ENCODE peak calls at places on chromosomes 7 and 10, in six cellular contexts. One of them, this sample, is unnamed. For H3K79me2, the result is how much of the 10 kb centered on the place peaks cover.

GRCh38 chr10:1103551-1103950 is 47.4 kb downstream of the WDR37 start:
- DNase-seq in OCI-LY7: no peak
- DNase-seq in MM.1S: no peak
- DNase-seq in GM23338: no peak
- DNase-seq in PC-3: no peak
- DNase-seq in HCT116: no peak
- DNase-seq in this sample: no peak

GRCh38 chr10:1544209-1544673 is 193.1 kb downstream of the ADARB2 start:
- DNase-seq in MM.1S: no peak
- DNase-seq in PC-3: no peak
- DNase-seq in HCT116: no peak
- DNase-seq in GM23338: no peak
- DNase-seq in OCI-LY7: no peak
- DNase-seq in this sample: no peak

GRCh38 chr7:79421751-79422150 is 31.7 kb downstream of the MAGI2 start:
- DNase-seq in OCI-LY7: no peak
- DNase-seq in PC-3: no peak
- DNase-seq in HCT116: no peak
- DNase-seq in MM.1S: no peak
- DNase-seq in GM23338: no peak
- DNase-seq in this sample: no peak

GRCh38 chr7:2967705-2968104 is 76.0 kb downstream of the CARD11 start:
- DNase-seq in MM.1S: no peak
- DNase-seq in GM23338: no peak
- DNase-seq in HCT116: no peak
- DNase-seq in OCI-LY7: no peak
- DNase-seq in PC-3: no peak
- DNase-seq in this sample: no peak

GRCh38 chr7:151642746-151643145 is 123.1 kb upstream of the RHEB start:
- DNase-seq in MM.1S: no peak
- DNase-seq in PC-3: no peak
- DNase-seq in GM23338: no peak
- DNase-seq in OCI-LY7: no peak
- DNase-seq in HCT116: no peak
- DNase-seq in this sample: no peak

GRCh38 chr7:84102213-84102612 is 92.4 kb downstream of the SEMA3A start:
- DNase-seq in MM.1S: no peak
- DNase-seq in PC-3: no peak
- DNase-seq in OCI-LY7: no peak
- DNase-seq in GM23338: no peak
- DNase-seq in HCT116: no peak
- DNase-seq in this sample: peak

GRCh38 chr7:572668-573495 is 53.2 kb upstream of the PDGFA start:
- DNase-seq in PC-3: no peak
- DNase-seq in MM.1S: no peak
- DNase-seq in GM23338: peak
- DNase-seq in OCI-LY7: no peak
- DNase-seq in HCT116: no peak
- DNase-seq in this sample: no peak

GRCh38 chr10:97676770-97677581 is 10.1 kb downstream of the AVPI1 start:
- DNase-seq in MM.1S: peak
- DNase-seq in PC-3: peak
- DNase-seq in GM23338: peak
- DNase-seq in HCT116: no peak
- DNase-seq in OCI-LY7: peak
- DNase-seq in this sample: peak

GRCh38 chr7:98238076-98238475 is 14.0 kb downstream of the TECPR1 start:
- DNase-seq in HCT116: no peak
- DNase-seq in GM23338: no peak
- DNase-seq in PC-3: no peak
- DNase-seq in OCI-LY7: no peak
- DNase-seq in MM.1S: no peak
- DNase-seq in this sample: no peak

DNA sequence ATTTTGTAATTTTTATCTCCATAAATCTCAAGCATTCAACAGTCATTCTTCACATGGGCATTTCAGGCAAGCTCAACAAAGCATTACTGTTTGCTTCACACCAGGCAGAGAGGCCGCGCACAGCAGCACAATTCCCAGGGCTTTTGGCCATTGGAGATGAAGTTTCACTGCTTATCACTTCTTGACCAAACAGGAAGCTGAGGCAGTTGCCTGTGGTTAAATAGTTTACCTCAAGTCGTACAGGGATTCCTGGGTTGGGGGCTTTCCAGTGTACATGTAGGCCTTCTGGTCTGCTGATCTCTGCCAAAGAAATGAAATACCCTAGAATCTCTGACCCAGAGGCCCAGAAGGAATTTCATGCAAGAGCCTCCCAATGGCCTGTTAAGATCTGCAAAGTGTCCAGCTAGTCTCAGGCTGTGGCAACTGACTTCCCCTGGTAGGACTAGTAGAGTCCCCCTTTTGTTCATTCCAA is 11.2 kb upstream of the PRDX3 start:
- DNase-seq in MM.1S: peak
- DNase-seq in OCI-LY7: no peak
- DNase-seq in GM23338: no peak
- DNase-seq in HCT116: no peak
- DNase-seq in PC-3: no peak
- DNase-seq in this sample: no peak
- H3K4me2 ChIP-seq in MM.1S: no peak
- H3K4me2 ChIP-seq in OCI-LY7: no peak
- H3K4me2 ChIP-seq in GM23338: no peak
- H3K4me2 ChIP-seq in HCT116: peak
- H3K4me2 ChIP-seq in PC-3: peak
- H3K4me2 ChIP-seq in this sample: peak

GRCh38 chr10:129547583-129547982 is 80.5 kb downstream of the MGMT start:
- DNase-seq in MM.1S: no peak
- DNase-seq in HCT116: no peak
- DNase-seq in PC-3: no peak
- DNase-seq in GM23338: no peak
- DNase-seq in OCI-LY7: no peak
- DNase-seq in this sample: no peak
- H3K79me2 ChIP-seq in MM.1S: under half
- H3K79me2 ChIP-seq in HCT116: under half
- H3K79me2 ChIP-seq in PC-3: under half
- H3K79me2 ChIP-seq in GM23338: under half
- H3K79me2 ChIP-seq in OCI-LY7: under half
- H3K79me2 ChIP-seq in this sample: under half

DNA sequence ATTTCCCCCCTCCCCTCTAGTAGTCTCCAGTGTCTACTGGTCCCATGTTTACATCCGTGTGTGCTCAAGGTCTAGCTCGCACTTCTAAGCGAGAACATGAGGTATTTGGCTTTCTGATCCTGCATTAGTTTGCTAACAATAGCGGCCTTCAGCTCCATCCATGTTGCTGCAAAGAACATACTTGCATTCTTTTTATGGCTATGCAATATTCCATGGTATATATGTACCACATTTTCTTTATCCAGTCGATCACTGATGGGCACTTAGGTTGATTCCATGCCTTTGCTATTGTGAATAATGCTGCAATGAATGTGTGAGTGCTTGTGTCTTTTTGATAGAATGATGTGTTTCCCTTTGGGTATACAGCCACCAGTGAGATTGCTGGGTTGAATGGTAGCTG is 160.6 kb downstream of the SFMBT2 start:
- DNase-seq in PC-3: no peak
- DNase-seq in HCT116: no peak
- DNase-seq in OCI-LY7: no peak
- DNase-seq in GM23338: no peak
- DNase-seq in MM.1S: no peak
- DNase-seq in this sample: no peak
- TF ChIP-seq EZH2phosphoT487 in PC-3: no peak
- TF ChIP-seq EZH2phosphoT487 in HCT116: no peak
- TF ChIP-seq EZH2phosphoT487 in OCI-LY7: no peak
- TF ChIP-seq EZH2phosphoT487 in GM23338: no peak
- TF ChIP-seq EZH2phosphoT487 in MM.1S: no peak
- TF ChIP-seq EZH2phosphoT487 in this sample: no peak

GRCh38 chr10:16367899-16368298 is 68.9 kb upstream of the PTER start:
- DNase-seq in OCI-LY7: no peak
- DNase-seq in HCT116: no peak
- DNase-seq in MM.1S: no peak
- DNase-seq in GM23338: no peak
- DNase-seq in PC-3: no peak
- DNase-seq in this sample: no peak
- H3K4me2 ChIP-seq in OCI-LY7: no peak
- H3K4me2 ChIP-seq in HCT116: no peak
- H3K4me2 ChIP-seq in MM.1S: no peak
- H3K4me2 ChIP-seq in GM23338: peak
- H3K4me2 ChIP-seq in PC-3: no peak
- H3K4me2 ChIP-seq in this sample: no peak